ENCODE peak calls at places on chromosomes 3 and 15, in ten cellular contexts. X, G, P, F, T, A, Y, L, R and I are unnamed samples.

GRCh38 chr3:113210608-113211369 is 568 bp upstream of the BOC start:
- DNase-seq in T (no peak), G (no peak), X (no peak), R (no peak), A (no peak), Y (no peak), P (no peak), L (no peak), F (no peak), I (no peak)

GRCh38 chr15:32918481-32919026 is 200.8 kb downstream of the GREM1 start:
- DNase-seq in L (no peak), P (no peak), G (no peak), F (no peak), A (no peak), Y (no peak), X (no peak), R (no peak), T (no peak), I (no peak)

GRCh38 chr3:146746190-146746589 is 141.0 kb upstream of the PLSCR5 start:
- DNase-seq in G (no peak), X (no peak), T (no peak), P (no peak), F (no peak), L (no peak), A (no peak), R (no peak), Y (peak), I (no peak)

GRCh38 chr3:32457971-32458471 is 44.6 kb downstream of the CMTM6 start:
- DNase-seq in A (no peak), X (peak), G (peak), T (peak), Y (no peak), F (no peak), P (no peak), R (peak), L (peak), I (no peak)

GRCh38 chr3:133038089-133038730 is at the start of gene TMEM108:
- DNase-seq in Y (no peak), A (peak), L (no peak), G (peak), T (no peak), F (peak), X (no peak), R (no peak), P (peak), I (peak)

GRCh38 chr3:147421184-147421912 is 12.2 kb downstream of the ZIC1 start:
- DNase-seq in F (peak), X (no peak), P (no peak), R (no peak), T (no peak), L (no peak), Y (no peak), G (no peak), A (no peak), I (no peak)

GRCh38 chr3:34001990-34002389 is 203.6 kb downstream of the PDCD6IP start:
- DNase-seq in A (no peak), T (no peak), R (no peak), L (no peak), F (no peak), G (no peak), Y (no peak), X (no peak), P (no peak), I (no peak)

GRCh38 chr3:172290457-172290856 is 157.8 kb downstream of the GHSR start:
- DNase-seq in P (no peak), F (no peak), A (no peak), R (no peak), T (no peak), L (no peak), G (no peak), Y (no peak), X (no peak), I (no peak)

GRCh38 chr3:87260270-87260669 is 16.1 kb downstream of the POU1F1 start:
- DNase-seq in P (peak), R (peak), G (peak), Y (peak), A (no peak), L (peak), F (no peak), T (peak), X (peak), I (no peak)

GRCh38 chr3:134073583-134073945 is 43.8 kb upstream of the SLCO2A1 start:
- DNase-seq in R (no peak), P (no peak), A (peak), L (no peak), Y (no peak), G (no peak), F (no peak), T (no peak), X (no peak), I (no peak)

GRCh38 chr3:196060834-196061233 is 21.1 kb downstream of the TFRC start:
- DNase-seq in F (no peak), A (no peak), X (no peak), L (no peak), R (no peak), T (no peak), Y (no peak), G (no peak), P (no peak), I (no peak)

GRCh38 chr15:79017953-79018352 is 72.6 kb downstream of the RASGRF1 start:
- DNase-seq in R (no peak), Y (no peak), G (no peak), F (peak), A (no peak), T (no peak), P (no peak), L (no peak), X (no peak), I (no peak)

GRCh38 chr3:11384074-11384473 is 111.9 kb downstream of the ATG7 start:
- DNase-seq in X (no peak), G (no peak), P (no peak), F (no peak), L (no peak), T (no peak), Y (no peak), A (no peak), R (no peak), I (no peak)

GRCh38 chr3:10926831-10927521 is 65.6 kb upstream of the SLC6A1 start:
- DNase-seq in Y (no peak), T (no peak), A (peak), R (no peak), L (no peak), G (no peak), P (no peak), X (no peak), F (no peak), I (no peak)

GRCh38 chr15:23629234-23629805 is 18.3 kb downstream of the MAGEL2 start:
- DNase-seq in X (no peak), R (peak), T (peak), G (no peak), P (no peak), L (no peak), A (no peak), F (no peak), Y (no peak), I (no peak)

GRCh38 chr15:40481671-40482070 is 10.9 kb downstream of the CHST14 start:
- DNase-seq in F (no peak), R (no peak), A (no peak), G (no peak), P (no peak), L (no peak), X (no peak), T (no peak), Y (no peak), I (no peak)

GRCh38 chr3:177789500-177789899 is 592.2 kb upstream of the TBL1XR1 start:
- DNase-seq in R (no peak), A (no peak), P (no peak), G (peak), T (no peak), F (no peak), L (no peak), Y (no peak), X (no peak), I (no peak)

GRCh38 chr3:153749070-153749610 is 372.1 kb upstream of the ARHGEF26 start:
- DNase-seq in L (no peak), Y (no peak), T (no peak), G (no peak), F (no peak), P (no peak), A (no peak), R (no peak), X (no peak), I (no peak)

GRCh38 chr3:11499144-11499543 is 144.6 kb downstream of the VGLL4 start:
- DNase-seq in X (no peak), L (no peak), G (no peak), F (no peak), A (no peak), T (no peak), P (no peak), R (no peak), Y (peak), I (no peak)

GRCh38 chr3:56915969-56916586 is 114.3 kb upstream of the ARHGEF3 start:
- DNase-seq in L (peak), R (peak), X (peak), Y (no peak), T (peak), A (peak), G (no peak), F (peak), P (peak), I (no peak)

GRCh38 chr3:59818-60217 is 136.7 kb upstream of the CHL1 start:
- DNase-seq in A (no peak), R (no peak), L (no peak), X (no peak), Y (no peak), F (no peak), G (no peak), P (no peak), T (no peak), I (no peak)

GRCh38 chr15:42332331-42332730 is 27.0 kb upstream of the CAPN3 start:
- DNase-seq in Y (peak), P (no peak), A (no peak), F (no peak), R (no peak), T (no peak), X (no peak), L (no peak), G (no peak), I (no peak)

GRCh38 chr3:168165390-168166269 is 69.9 kb upstream of the GOLIM4 start:
- DNase-seq in T (peak), G (peak), F (no peak), A (peak), X (peak), P (peak), R (peak), L (peak), Y (peak), I (no peak)

GRCh38 chr15:92963794-92964193 is 63.7 kb downstream of the CHD2 start:
- DNase-seq in X (no peak), T (no peak), L (no peak), P (no peak), G (no peak), A (no peak), R (no peak), Y (no peak), F (no peak), I (no peak)

GRCh38 chr3:18891641-18892040 is 256.7 kb upstream of the KCNH8 start:
- DNase-seq in Y (no peak), P (peak), A (no peak), R (peak), L (no peak), F (no peak), X (peak), G (no peak), T (no peak), I (no peak)

GRCh38 chr15:60790641-60791040 is 311.7 kb upstream of the ICE2 start:
- DNase-seq in R (no peak), F (no peak), X (no peak), L (no peak), G (no peak), P (no peak), Y (no peak), T (no peak), A (no peak), I (no peak)

GRCh38 chr15:21269121-21269520 is 171.2 kb downstream of the POTEB3 start:
- DNase-seq in L (no peak), X (no peak), R (no peak), T (no peak), G (no peak), A (no peak), P (no peak), Y (no peak), F (peak), I (peak)